ENCODE peak calls at places on chromosomes 2 and 18, in four cellular contexts. A is GM10248; U is AG08396; E is stimulated activated CD8-positive, alpha-beta memory T cell treated with anti-CD3 and anti-CD28 coated beads, Interleukin-4, amount 100 ng/mL, for 24 hours. W is an unnamed sample.

GRCh38 chr18:79630266-79631095 is 49.1 kb upstream of the CTDP1 start:
- DNase-seq in E (no peak), A (no peak), U (no peak), W (no peak)

GRCh38 chr18:48345596-48345995 is 63.6 kb downstream of the ZBTB7C start:
- DNase-seq in U (no peak), E (no peak), A (no peak), W (peak)

GRCh38 chr2:217789003-217789735 is 213.6 kb downstream of the TNS1 start:
- DNase-seq in A (peak), E (peak), U (peak), W (peak)

GRCh38 chr2:129716781-129717559 is 262.5 kb upstream of the RAB6C start:
- DNase-seq in U (no peak), E (no peak), A (no peak), W (no peak)

GRCh38 chr2:70902067-70902442 is 33.6 kb upstream of the ATP6V1B1 start:
- DNase-seq in U (no peak), E (no peak), A (no peak), W (no peak)

GRCh38 chr2:157261199-157261782 is 3.8 kb downstream of the GALNT5 start:
- DNase-seq in U (peak), A (peak), E (peak), W (peak)

GRCh38 chr2:236572482-236572881 is 2.9 kb downstream of the ACKR3 start:
- DNase-seq in U (no peak), A (no peak), E (no peak), W (no peak)

GRCh38 chr2:207775471-207775870 is 5.8 kb upstream of the FZD5 start:
- DNase-seq in U (no peak), A (no peak), E (no peak), W (no peak)

GRCh38 chr2:173048901-173049661 is 26.6 kb upstream of the MAP3K20 start:
- DNase-seq in U (peak), A (peak), E (no peak), W (peak)

GRCh38 chr2:158761626-158762025 is 33.5 kb upstream of the DAPL1 start:
- DNase-seq in E (no peak), U (peak), A (no peak), W (peak)

GRCh38 chr2:43230981-43231827 is 4.8 kb upstream of the ZFP36L2 start:
- DNase-seq in U (no peak), A (no peak), E (no peak), W (no peak)

W was measured in fibroblast of villous mesenchyme.